ENCODE peak calls at places on chromosomes 12 and 14, in six cellular contexts. F is IMR-90, S is H9, I is H1, B is trophoblast cell, E is neuronal stem cell. P is an unnamed sample.

GRCh38 chr12:112738531-112738930 is 53.0 kb upstream of the RPH3A start:
- DNase-seq in S (no peak), I (no peak), B (no peak), F (no peak), E (no peak), P (no peak)

GRCh38 chr12:9687228-9687627 is 17.7 kb downstream of the CLEC2D start:
- DNase-seq in I (no peak), S (peak; percentile 66), F (peak; percentile 49), B (no peak), E (no peak), P (no peak)

GRCh38 chr12:53071591-53072551 is 7.3 kb downstream of the SPRYD3 start:
- DNase-seq in F (peak; percentile 33), I (no peak), S (peak; percentile 34), E (no peak), B (no peak), P (no peak)

GRCh38 chr12:121872546-121873223 is 14.0 kb upstream of the HPD start:
- DNase-seq in B (no peak), S (no peak), I (no peak), E (no peak), F (peak; percentile 99), P (peak; percentile 97)

GRCh38 chr12:83664650-83665049 is 977.9 kb downstream of the TMTC2 start:
- DNase-seq in E (no peak), S (no peak), I (no peak), F (no peak), B (no peak), P (no peak)

GRCh38 chr12:50221228-50222008 is 54.2 kb upstream of the CERS5 start:
- DNase-seq in I (no peak), E (peak; percentile 21), S (no peak), F (peak; percentile 91), B (peak; percentile 74), P (peak; percentile 93)

GRCh38 chr14:82388488-82388887 is 854.8 kb upstream of the SEL1L start:
- DNase-seq in S (no peak), I (no peak), E (no peak), F (no peak), B (no peak), P (no peak)

GRCh38 chr12:121513464-121514183 is 67.2 kb downstream of the KDM2B start:
- DNase-seq in S (peak; percentile 94), E (no peak), I (peak; percentile 38), F (no peak), B (peak; percentile 54), P (no peak)

GRCh38 chr12:22453511-22453910 is 90.8 kb downstream of the C2CD5 start:
- DNase-seq in B (no peak), E (no peak), F (no peak), S (no peak), I (no peak), P (no peak)

GRCh38 chr12:104742551-104742961 is 215.5 kb downstream of the SLC41A2 start:
- DNase-seq in F (no peak), S (no peak), I (no peak), B (no peak), E (no peak), P (no peak)

GRCh38 chr14:27228053-27228452 is 630.2 kb upstream of the NOVA1 start:
- DNase-seq in B (no peak), S (no peak), I (no peak), E (no peak), F (no peak), P (no peak)

GRCh38 chr12:57033428-57033827 is 16.5 kb downstream of the MYO1A start:
- DNase-seq in F (no peak), B (peak; percentile 34), S (no peak), E (no peak), I (no peak), P (no peak)

GRCh38 chr12:45991289-45992249 is 1.2 kb upstream of the SCAF11 start:
- DNase-seq in B (peak; percentile 87), I (no peak), E (peak; percentile 26), F (peak; percentile 43), S (peak; percentile 76), P (peak; percentile 77)

GRCh38 chr12:70418101-70418500 is 52.0 kb downstream of the KCNMB4 start:
- DNase-seq in F (no peak), I (no peak), E (no peak), S (no peak), B (peak; percentile 22), P (no peak)

GRCh38 chr12:44459569-44459968 is 416.5 kb downstream of the NELL2 start:
- DNase-seq in F (no peak), B (no peak), E (no peak), S (no peak), I (no peak), P (no peak)

GRCh38 chr14:104749958-104750529 is 2.9 kb upstream of the SIVA1 start:
- DNase-seq in I (no peak), F (peak; percentile 48), S (no peak), B (no peak), E (no peak), P (no peak)

GRCh38 chr12:2775431-2775830 is 19.3 kb upstream of the FKBP4 start:
- DNase-seq in B (no peak), F (no peak), S (peak; percentile 27), E (no peak), I (no peak), P (no peak)

GRCh38 chr14:99679543-99679942 is 4.6 kb upstream of the CYP46A1 start:
- DNase-seq in B (no peak), S (peak; percentile 18), I (no peak), E (no peak), F (no peak), P (no peak)

GRCh38 chr12:98532687-98533304 is 17.4 kb downstream of the TMPO start:
- DNase-seq in I (no peak), F (peak; percentile 62), B (peak; percentile 84), E (peak; percentile 24), S (no peak), P (peak; percentile 76)
- H4K91ac ChIP-seq in I (no peak overlapping the region), F (no peak overlapping the region), B (no peak overlapping the region), E (no peak overlapping the region), S (no peak overlapping the region), P (no peak overlapping the region)

GRCh38 chr14:66216763-66217162 is 269.4 kb upstream of the CCDC196 start:
- DNase-seq in B (no peak), S (no peak), E (no peak), F (no peak), I (no peak), P (no peak)
- H4K91ac ChIP-seq in B (no peak overlapping the region), S (no peak overlapping the region), E (no peak overlapping the region), F (no peak overlapping the region), I (no peak overlapping the region), P (no peak overlapping the region)

GRCh38 chr12:81627336-81628189 is 131.6 kb downstream of the PPFIA2 start:
- DNase-seq in S (no peak), F (peak; percentile 36), E (peak; percentile 20), I (no peak), B (peak; percentile 68), P (peak; percentile 50)

DNA sequence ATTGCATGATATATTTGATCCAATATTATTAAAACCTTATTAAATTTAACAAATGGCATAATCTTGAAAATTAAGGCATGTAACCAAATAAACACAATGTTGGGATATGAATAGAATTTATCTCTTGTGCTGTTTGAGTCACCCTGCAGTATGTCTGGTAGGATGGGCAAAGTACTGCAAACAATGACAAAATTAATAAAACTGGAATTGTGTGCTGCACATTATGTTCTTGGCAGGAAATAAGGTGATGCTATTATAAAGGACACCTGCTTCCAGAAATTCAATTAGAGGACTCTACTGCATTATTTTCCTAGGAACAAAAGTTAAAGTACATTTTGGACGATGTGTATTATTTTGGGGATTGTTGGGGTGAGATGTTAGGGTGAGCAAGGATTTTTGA is 132.7 kb downstream of the PPFIA2 start:
- DNase-seq in B (no peak), I (no peak), F (no peak), S (no peak), E (no peak), P (no peak)
- H4K91ac ChIP-seq in B (no peak overlapping the region), I (no peak overlapping the region), F (no peak overlapping the region), S (no peak overlapping the region), E (no peak overlapping the region), P (no peak overlapping the region)

GRCh38 chr14:23091294-23092225 is 3.4 kb downstream of the ACIN1 start:
- DNase-seq in I (no peak), F (no peak), B (no peak), E (no peak), S (no peak), P (no peak)

GRCh38 chr14:23085458-23085857 is 9.5 kb downstream of the ACIN1 start:
- DNase-seq in B (no peak), I (no peak), E (no peak), F (peak; percentile 27), S (no peak), P (no peak)

GRCh38 chr14:23090254-23090636 is 4.7 kb downstream of the ACIN1 start:
- DNase-seq in I (no peak), S (no peak), E (no peak), B (no peak), F (no peak), P (no peak)

GRCh38 chr14:23089498-23090253 is 5.3 kb downstream of the ACIN1 start:
- DNase-seq in E (no peak), I (no peak), S (no peak), F (no peak), B (no peak), P (no peak)

GRCh38 chr14:23086565-23086964 is 8.4 kb downstream of the ACIN1 start:
- DNase-seq in E (no peak), I (no peak), B (no peak), F (no peak), S (no peak), P (no peak)
- H4K91ac ChIP-seq in E (no peak overlapping the region), I (no peak overlapping the region), B (no peak overlapping the region), F (no peak overlapping the region), S (no peak overlapping the region), P (no peak overlapping the region)

P was measured in mesenchymal stem cell.